ENCODE peak calls at places on chromosomes 16 and 17, in five cellular contexts. B is stromal cell of bone marrow; V is ELF-1; N is GM23248; I is activated naive CD4-positive, alpha-beta T cell. A is an unnamed sample.

GRCh38 chr17:72518810-72519597 is 398.2 kb downstream of the SOX9 start:
- DNase-seq in B (no peak), V (no peak), N (no peak), I (no peak), A (no peak)

GRCh38 chr17:63309021-63309420 is 137.1 kb downstream of the CYB561 start:
- DNase-seq in B (no peak), V (no peak), N (peak; percentile 45), I (no peak), A (no peak)

GRCh38 chr17:55495239-55495638 is 16.0 kb downstream of the SMIM36 start:
- DNase-seq in B (no peak), V (no peak), N (no peak), I (no peak), A (no peak)

GRCh38 chr16:57855188-57855587 is 52.9 kb upstream of the KIFC3 start:
- DNase-seq in B (no peak), V (no peak), N (no peak), I (no peak), A (no peak)

GRCh38 chr17:57781386-57782050 is 36.4 kb upstream of the CCDC182 start:
- DNase-seq in B (no peak), V (no peak), N (no peak), I (no peak), A (no peak)

GRCh38 chr17:20206068-20206467 is 196.9 kb downstream of the SPECC1 start:
- DNase-seq in B (no peak), V (no peak), N (peak; percentile 43), I (no peak), A (no peak)

GRCh38 chr16:54282202-54282922 is 4.2 kb downstream of the IRX3 start:
- DNase-seq in B (no peak), V (peak; percentile 71), N (no peak), I (no peak), A (no peak)

GRCh38 chr16:73753931-73754330 is 542.7 kb upstream of the PSMD7 start:
- DNase-seq in B (no peak), V (no peak), N (no peak), I (no peak), A (no peak)

GRCh38 chr17:61431594-61432311 is 20.5 kb upstream of the TBX4 start:
- DNase-seq in B (no peak), V (no peak), N (peak; percentile 56), I (no peak), A (no peak)

GRCh38 chr17:41016578-41017215 is 7.8 kb upstream of the KRTAP3-1 start:
- DNase-seq in B (no peak), V (no peak), N (no peak), I (no peak), A (no peak)

GRCh38 chr17:79077587-79077986 is 3.0 kb downstream of the ENGASE start:
- DNase-seq in B (no peak), V (no peak), N (no peak), I (no peak), A (no peak)

GRCh38 chr17:76843703-76844484 is 24.3 kb upstream of the MGAT5B start:
- DNase-seq in B (no peak), V (no peak), N (peak; percentile 26), I (no peak), A (no peak)

GRCh38 chr16:28309811-28310311 is 17.5 kb downstream of the SBK1 start:
- DNase-seq in B (no peak), V (no peak), N (no peak), I (peak; percentile 41), A (no peak)

GRCh38 chr17:1220346-1220745 is 40.6 kb upstream of the ABR start:
- DNase-seq in B (no peak), V (no peak), N (no peak), I (no peak), A (no peak)